ENCODE peak calls at places on chromosomes 6 and 20, in six cellular contexts. One of them, this sample, is unnamed.

GRCh38 chr6:26594730-26595632 is 1.8 kb upstream of the ABT1 start:
- DNase-seq in MM.1S: no peak
- DNase-seq in body of pancreas: no peak
- DNase-seq in small intestine: no peak
- DNase-seq in BE2C: peak; percentile 58
- DNase-seq in ovary: peak; percentile 68
- DNase-seq in this sample: no peak

GRCh38 chr6:163323274-163323673 is 91.2 kb upstream of the QKI start:
- DNase-seq in MM.1S: no peak
- DNase-seq in body of pancreas: no peak
- DNase-seq in small intestine: no peak
- DNase-seq in BE2C: no peak
- DNase-seq in ovary: no peak
- DNase-seq in this sample: no peak

GRCh38 chr6:41071501-41071922 is 644 bp downstream of the OARD1 start:
- DNase-seq in MM.1S: peak; percentile 72
- DNase-seq in body of pancreas: peak; percentile 84
- DNase-seq in small intestine: no peak
- DNase-seq in BE2C: no peak
- DNase-seq in ovary: no peak
- DNase-seq in this sample: no peak

GRCh38 chr6:158328952-158329351 is 16.7 kb downstream of the TULP4 start:
- DNase-seq in MM.1S: no peak
- DNase-seq in body of pancreas: peak; percentile 27
- DNase-seq in small intestine: no peak
- DNase-seq in BE2C: no peak
- DNase-seq in ovary: no peak
- DNase-seq in this sample: no peak

GRCh38 chr20:12535316-12535715 is 473.5 kb upstream of the SPTLC3 start:
- DNase-seq in MM.1S: no peak
- DNase-seq in body of pancreas: no peak
- DNase-seq in small intestine: no peak
- DNase-seq in BE2C: peak; percentile 30
- DNase-seq in ovary: no peak
- DNase-seq in this sample: no peak

GRCh38 chr6:79713701-79714322 is 82.7 kb downstream of the SH3BGRL2 start:
- DNase-seq in MM.1S: peak; percentile 46
- DNase-seq in body of pancreas: peak; percentile 73
- DNase-seq in small intestine: peak; percentile 43
- DNase-seq in BE2C: peak; percentile 77
- DNase-seq in ovary: peak; percentile 58
- DNase-seq in this sample: peak; percentile 35

GRCh38 chr6:126134491-126134890 is 148.2 kb downstream of the TRMT11 start:
- DNase-seq in MM.1S: no peak
- DNase-seq in body of pancreas: no peak
- DNase-seq in small intestine: no peak
- DNase-seq in BE2C: no peak
- DNase-seq in ovary: no peak
- DNase-seq in this sample: no peak

GRCh38 chr20:40258931-40259330 is 430.1 kb downstream of the MAFB start:
- DNase-seq in MM.1S: no peak
- DNase-seq in body of pancreas: no peak
- DNase-seq in small intestine: no peak
- DNase-seq in BE2C: no peak
- DNase-seq in ovary: no peak
- DNase-seq in this sample: no peak

GRCh38 chr20:7703436-7703835 is 236.8 kb downstream of the HAO1 start:
- DNase-seq in MM.1S: no peak
- DNase-seq in body of pancreas: peak; percentile 5
- DNase-seq in small intestine: no peak
- DNase-seq in BE2C: no peak
- DNase-seq in ovary: no peak
- DNase-seq in this sample: no peak

GRCh38 chr6:104477569-104477968 is 382.1 kb downstream of the HACE1 start:
- DNase-seq in MM.1S: no peak
- DNase-seq in body of pancreas: no peak
- DNase-seq in small intestine: no peak
- DNase-seq in BE2C: no peak
- DNase-seq in ovary: no peak
- DNase-seq in this sample: no peak

GRCh38 chr6:112153926-112154621 is 66.7 kb downstream of the FAM229B start:
- DNase-seq in MM.1S: no peak
- DNase-seq in body of pancreas: no peak
- DNase-seq in small intestine: no peak
- DNase-seq in BE2C: no peak
- DNase-seq in ovary: no peak
- DNase-seq in this sample: no peak

GRCh38 chr6:26323525-26324294 is 41.3 kb upstream of the BTN3A2 start:
- DNase-seq in MM.1S: no peak
- DNase-seq in body of pancreas: no peak
- DNase-seq in small intestine: no peak
- DNase-seq in BE2C: no peak
- DNase-seq in ovary: no peak
- DNase-seq in this sample: no peak

GRCh38 chr6:90045535-90045934 is 151.3 kb downstream of the GJA10 start:
- DNase-seq in MM.1S: no peak
- DNase-seq in body of pancreas: no peak
- DNase-seq in small intestine: no peak
- DNase-seq in BE2C: no peak
- DNase-seq in ovary: no peak
- DNase-seq in this sample: no peak

GRCh38 chr6:158559895-158560786 is at the start of gene TMEM181:
- DNase-seq in MM.1S: peak; percentile 72
- DNase-seq in body of pancreas: peak; percentile 90
- DNase-seq in small intestine: peak; percentile 83
- DNase-seq in BE2C: peak; percentile 86
- DNase-seq in ovary: peak; percentile 82
- DNase-seq in this sample: peak; percentile 88

GRCh38 chr6:20328266-20328946 is 73.3 kb upstream of the E2F3 start:
- DNase-seq in MM.1S: no peak
- DNase-seq in body of pancreas: no peak
- DNase-seq in small intestine: no peak
- DNase-seq in BE2C: no peak
- DNase-seq in ovary: no peak
- DNase-seq in this sample: no peak

GRCh38 chr6:23775127-23775526 is 350.9 kb upstream of the NRSN1 start:
- DNase-seq in MM.1S: no peak
- DNase-seq in body of pancreas: no peak
- DNase-seq in small intestine: no peak
- DNase-seq in BE2C: no peak
- DNase-seq in ovary: no peak
- DNase-seq in this sample: no peak

GRCh38 chr20:2932497-2932896 is 59.2 kb downstream of the PTPRA start:
- DNase-seq in MM.1S: no peak
- DNase-seq in body of pancreas: no peak
- DNase-seq in small intestine: no peak
- DNase-seq in BE2C: no peak
- DNase-seq in ovary: no peak
- DNase-seq in this sample: no peak

GRCh38 chr6:17446713-17447112 is 53.3 kb downstream of the CAP2 start:
- DNase-seq in MM.1S: no peak
- DNase-seq in body of pancreas: no peak
- DNase-seq in small intestine: no peak
- DNase-seq in BE2C: no peak
- DNase-seq in ovary: no peak
- DNase-seq in this sample: no peak

GRCh38 chr6:34056301-34056700 is 89.6 kb downstream of the GRM4 start:
- DNase-seq in MM.1S: peak; percentile 46
- DNase-seq in body of pancreas: peak; percentile 55
- DNase-seq in small intestine: peak; percentile 49
- DNase-seq in BE2C: peak; percentile 71
- DNase-seq in ovary: peak; percentile 64
- DNase-seq in this sample: peak; percentile 72

GRCh38 chr6:28729501-28730402 is 194.0 kb downstream of the TRIM27 start:
- DNase-seq in MM.1S: no peak
- DNase-seq in body of pancreas: no peak
- DNase-seq in small intestine: no peak
- DNase-seq in BE2C: no peak
- DNase-seq in ovary: no peak
- DNase-seq in this sample: no peak

GRCh38 chr6:16392010-16392409 is 153.6 kb downstream of the GMPR start:
- DNase-seq in MM.1S: no peak
- DNase-seq in body of pancreas: peak; percentile 9
- DNase-seq in small intestine: no peak
- DNase-seq in BE2C: no peak
- DNase-seq in ovary: no peak
- DNase-seq in this sample: no peak

GRCh38 chr20:37346526-37347346 is 796 bp downstream of the SRC start:
- DNase-seq in MM.1S: no peak
- DNase-seq in body of pancreas: no peak
- DNase-seq in small intestine: no peak
- DNase-seq in BE2C: peak; percentile 18
- DNase-seq in ovary: no peak
- DNase-seq in this sample: no peak

GRCh38 chr6:11069760-11070159 is 23.9 kb upstream of the SMIM13 start:
- DNase-seq in MM.1S: no peak
- DNase-seq in body of pancreas: no peak
- DNase-seq in small intestine: no peak
- DNase-seq in BE2C: no peak
- DNase-seq in ovary: no peak
- DNase-seq in this sample: no peak

GRCh38 chr6:15088904-15089568 is 156.8 kb upstream of the JARID2 start:
- DNase-seq in MM.1S: no peak
- DNase-seq in body of pancreas: no peak
- DNase-seq in small intestine: peak; percentile 13
- DNase-seq in BE2C: peak; percentile 49
- DNase-seq in ovary: no peak
- DNase-seq in this sample: no peak

GRCh38 chr20:47325242-47325641 is 31.3 kb downstream of the ZMYND8 start:
- DNase-seq in MM.1S: no peak
- DNase-seq in body of pancreas: no peak
- DNase-seq in small intestine: no peak
- DNase-seq in BE2C: no peak
- DNase-seq in ovary: no peak
- DNase-seq in this sample: no peak

GRCh38 chr20:47326718-47327137 is 29.8 kb downstream of the ZMYND8 start:
- DNase-seq in MM.1S: no peak
- DNase-seq in body of pancreas: no peak
- DNase-seq in small intestine: no peak
- DNase-seq in BE2C: no peak
- DNase-seq in ovary: no peak
- DNase-seq in this sample: no peak

GRCh38 chr20:47330071-47330470 is 26.4 kb downstream of the ZMYND8 start:
- DNase-seq in MM.1S: no peak
- DNase-seq in body of pancreas: no peak
- DNase-seq in small intestine: no peak
- DNase-seq in BE2C: no peak
- DNase-seq in ovary: no peak
- DNase-seq in this sample: no peak

GRCh38 chr20:47328841-47329448 is 27.6 kb downstream of the ZMYND8 start:
- DNase-seq in MM.1S: no peak
- DNase-seq in body of pancreas: peak; percentile 39
- DNase-seq in small intestine: peak; percentile 49
- DNase-seq in BE2C: no peak
- DNase-seq in ovary: no peak
- DNase-seq in this sample: peak; percentile 61

GRCh38 chr20:47327711-47328110 is 28.8 kb downstream of the ZMYND8 start:
- DNase-seq in MM.1S: no peak
- DNase-seq in body of pancreas: no peak
- DNase-seq in small intestine: no peak
- DNase-seq in BE2C: no peak
- DNase-seq in ovary: no peak
- DNase-seq in this sample: no peak
- H3K4me1 ChIP-seq in MM.1S: no peaks in the 10 kb centered on the region
- H3K4me1 ChIP-seq in body of pancreas: peaks cover 40% of the 10 kb centered on the region
- H3K4me1 ChIP-seq in small intestine: peaks cover 15% of the 10 kb centered on the region
- H3K4me1 ChIP-seq in BE2C: peaks cover 21% of the 10 kb centered on the region
- H3K4me1 ChIP-seq in ovary: peaks cover 17% of the 10 kb centered on the region
- H3K4me1 ChIP-seq in this sample: peaks cover 40% of the 10 kb centered on the region

GRCh38 chr20:34675993-34676641 is 775 bp downstream of the PIGU start:
- DNase-seq in MM.1S: peak; percentile 22
- DNase-seq in body of pancreas: no peak
- DNase-seq in small intestine: no peak
- DNase-seq in BE2C: no peak
- DNase-seq in ovary: no peak
- DNase-seq in this sample: no peak
- H3K4me1 ChIP-seq in MM.1S: no peaks in the 10 kb centered on the region
- H3K4me1 ChIP-seq in body of pancreas: peaks cover 15% of the 10 kb centered on the region
- H3K4me1 ChIP-seq in small intestine: no peaks in the 10 kb centered on the region
- H3K4me1 ChIP-seq in BE2C: no peaks in the 10 kb centered on the region
- H3K4me1 ChIP-seq in ovary: peaks cover 3% of the 10 kb centered on the region
- H3K4me1 ChIP-seq in this sample: peaks cover 19% of the 10 kb centered on the region

DNA sequence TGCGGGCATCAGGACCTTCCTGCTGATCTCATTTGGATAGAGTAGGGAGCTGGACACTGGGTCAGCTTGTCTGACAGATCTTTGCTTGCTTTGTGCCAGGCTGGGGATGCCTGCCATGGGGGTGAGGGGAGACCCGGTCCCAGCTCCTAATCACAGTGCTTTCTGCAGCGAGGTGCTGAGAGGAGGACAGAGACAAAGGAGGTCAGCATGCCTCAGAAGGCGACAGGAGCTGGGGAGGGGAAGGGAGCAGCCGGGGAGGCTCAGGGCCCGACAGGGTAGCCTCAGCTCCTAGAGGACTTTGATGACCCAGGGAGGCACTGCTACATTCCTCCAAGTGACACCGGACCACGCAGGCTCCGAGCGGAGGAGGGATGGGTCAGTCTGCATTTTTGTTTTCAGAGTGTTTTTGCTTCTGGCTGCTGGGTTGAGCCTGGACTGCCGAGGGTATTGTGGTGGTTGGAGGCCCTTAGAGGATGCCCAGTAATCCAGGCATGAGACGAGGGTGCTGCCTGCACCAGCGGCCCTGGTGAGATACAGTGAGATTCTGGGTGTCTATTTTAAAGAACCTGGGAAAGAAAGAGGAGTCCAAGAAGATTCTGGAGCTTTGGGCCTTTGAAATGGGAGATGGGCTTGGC is 7.8 kb downstream of the RBM38 start:
- DNase-seq in MM.1S: no peak
- DNase-seq in body of pancreas: no peak
- DNase-seq in small intestine: no peak
- DNase-seq in BE2C: no peak
- DNase-seq in ovary: no peak
- DNase-seq in this sample: no peak
- H3K4me1 ChIP-seq in MM.1S: peaks cover 62% of the 10 kb centered on the region
- H3K4me1 ChIP-seq in body of pancreas: peaks cover 11% of the 10 kb centered on the region
- H3K4me1 ChIP-seq in small intestine: peaks cover 8% of the 10 kb centered on the region
- H3K4me1 ChIP-seq in BE2C: peaks cover 15% of the 10 kb centered on the region
- H3K4me1 ChIP-seq in ovary: peaks cover 42% of the 10 kb centered on the region
- H3K4me1 ChIP-seq in this sample: peaks cover 66% of the 10 kb centered on the region

GRCh38 chr20:60060006-60060557 is 101.9 kb downstream of the CDH26 start:
- DNase-seq in MM.1S: no peak
- DNase-seq in body of pancreas: no peak
- DNase-seq in small intestine: no peak
- DNase-seq in BE2C: no peak
- DNase-seq in ovary: no peak
- DNase-seq in this sample: no peak

GRCh38 chr20:60058869-60059268 is 100.6 kb downstream of the CDH26 start:
- DNase-seq in MM.1S: no peak
- DNase-seq in body of pancreas: no peak
- DNase-seq in small intestine: no peak
- DNase-seq in BE2C: no peak
- DNase-seq in ovary: no peak
- DNase-seq in this sample: no peak

GRCh38 chr20:60062431-60063336 is 104.5 kb downstream of the CDH26 start:
- DNase-seq in MM.1S: no peak
- DNase-seq in body of pancreas: no peak
- DNase-seq in small intestine: no peak
- DNase-seq in BE2C: peak; percentile 37
- DNase-seq in ovary: no peak
- DNase-seq in this sample: no peak

GRCh38 chr20:60057866-60058807 is 99.9 kb downstream of the CDH26 start:
- DNase-seq in MM.1S: no peak
- DNase-seq in body of pancreas: peak; percentile 21
- DNase-seq in small intestine: no peak
- DNase-seq in BE2C: peak; percentile 76
- DNase-seq in ovary: no peak
- DNase-seq in this sample: no peak

GRCh38 chr20:60060593-60060992 is 102.4 kb downstream of the CDH26 start:
- DNase-seq in MM.1S: no peak
- DNase-seq in body of pancreas: no peak
- DNase-seq in small intestine: no peak
- DNase-seq in BE2C: no peak
- DNase-seq in ovary: no peak
- DNase-seq in this sample: no peak
- H3K4me1 ChIP-seq in MM.1S: no peaks in the 10 kb centered on the region
- H3K4me1 ChIP-seq in body of pancreas: no peaks in the 10 kb centered on the region
- H3K4me1 ChIP-seq in small intestine: no peaks in the 10 kb centered on the region
- H3K4me1 ChIP-seq in BE2C: peaks cover 13% of the 10 kb centered on the region
- H3K4me1 ChIP-seq in ovary: peaks cover 9% of the 10 kb centered on the region
- H3K4me1 ChIP-seq in this sample: peaks cover 25% of the 10 kb centered on the region